ENCODE peak calls at places on chromosomes 6 and 20, in ten cellular contexts. D is Peyer's patch, F is heart left ventricle, N is prostate gland, B is A549, E is HCT116, C is sigmoid colon, U is NB4, K is tibial nerve, Z is IMR-90. W is an unnamed sample.

GRCh38 chr20:51738877-51739447 is 29.2 kb downstream of the ATP9A start:
- DNase-seq in D (no peak), F (no peak), N (no peak), B (peak), E (peak), C (no peak), U (no peak), K (no peak), Z (no peak), W (no peak)

GRCh38 chr6:8435093-8435844 is at the start of gene SLC35B3:
- DNase-seq in D (peak), F (peak), N (peak), B (peak), E (peak), C (peak), U (peak), K (peak), Z (peak), W (peak)

GRCh38 chr6:137692308-137692707 is 174.8 kb upstream of the TNFAIP3 start:
- DNase-seq in D (no peak), F (no peak), N (no peak), B (no peak), E (no peak), C (no peak), U (no peak), K (no peak), Z (no peak), W (no peak)

GRCh38 chr6:139371421-139372253 is 2.8 kb downstream of the CITED2 start:
- DNase-seq in D (no peak), F (no peak), N (no peak), B (no peak), E (no peak), C (no peak), U (no peak), K (no peak), Z (peak), W (no peak)

GRCh38 chr6:2851727-2852513 is 10.3 kb upstream of the SERPINB1 start:
- DNase-seq in D (peak), F (no peak), N (no peak), B (no peak), E (no peak), C (no peak), U (no peak), K (no peak), Z (no peak), W (no peak)

GRCh38 chr20:19540401-19540800 is 217.7 kb upstream of the RIN2 start:
- DNase-seq in D (no peak), F (no peak), N (no peak), B (no peak), E (no peak), C (no peak), U (no peak), K (peak), Z (no peak), W (no peak)

GRCh38 chr6:77930945-77931344 is 278.1 kb downstream of the MEI4 start:
- DNase-seq in D (no peak), F (no peak), N (no peak), B (no peak), E (no peak), C (no peak), U (no peak), K (no peak), Z (no peak), W (no peak)

GRCh38 chr6:165376100-165376499 is 66.7 kb upstream of the C6orf118 start:
- DNase-seq in D (no peak), F (no peak), N (no peak), B (no peak), E (no peak), C (no peak), U (no peak), K (no peak), Z (no peak), W (no peak)

GRCh38 chr20:34155864-34156263 is 43.8 kb upstream of the EIF2S2 start:
- DNase-seq in D (no peak), F (no peak), N (no peak), B (no peak), E (no peak), C (no peak), U (no peak), K (no peak), Z (no peak), W (no peak)

GRCh38 chr6:82144007-82144851 is 103.3 kb downstream of the IBTK start:
- DNase-seq in D (peak), F (peak), N (no peak), B (peak), E (peak), C (no peak), U (peak), K (no peak), Z (peak), W (peak)

GRCh38 chr20:41359541-41360011 is 7.0 kb downstream of the EMILIN3 start:
- DNase-seq in D (no peak), F (peak), N (peak), B (no peak), E (no peak), C (no peak), U (no peak), K (no peak), Z (no peak), W (no peak)

GRCh38 chr6:83221886-83222479 is 28.8 kb downstream of the RWDD2A start:
- DNase-seq in D (no peak), F (no peak), N (no peak), B (peak), E (peak), C (no peak), U (peak), K (no peak), Z (peak), W (no peak)

GRCh38 chr6:109449789-109450673 is 5.5 kb downstream of the MICAL1 start:
- DNase-seq in D (peak), F (no peak), N (no peak), B (no peak), E (no peak), C (no peak), U (no peak), K (no peak), Z (no peak), W (no peak)

GRCh38 chr6:170308761-170309160 is 2.2 kb downstream of the FAM120B start:
- DNase-seq in D (no peak), F (no peak), N (no peak), B (no peak), E (no peak), C (no peak), U (no peak), K (no peak), Z (no peak), W (no peak)

GRCh38 chr6:170311696-170312095 is 5.1 kb downstream of the FAM120B start:
- DNase-seq in D (no peak), F (no peak), N (no peak), B (no peak), E (no peak), C (no peak), U (no peak), K (no peak), Z (peak), W (no peak)

GRCh38 chr6:170307080-170307545 is 555 bp downstream of the FAM120B start:
- DNase-seq in D (no peak), F (no peak), N (no peak), B (no peak), E (no peak), C (no peak), U (no peak), K (no peak), Z (no peak), W (no peak)

GRCh38 chr6:170305772-170306323 is 710 bp upstream of the FAM120B start:
- DNase-seq in D (no peak), F (no peak), N (no peak), B (no peak), E (no peak), C (no peak), U (no peak), K (no peak), Z (no peak), W (no peak)

GRCh38 chr6:170306324-170307079 is at the start of gene FAM120B:
- DNase-seq in D (peak), F (peak), N (peak), B (peak), E (peak), C (peak), U (peak), K (peak), Z (peak), W (peak)
- TF ChIP-seq POLR2A in D (peak), F (peak), N (peak), B (peak), E (peak), C (peak), U (peak), K (peak), Z (peak), W (peak)

DNA sequence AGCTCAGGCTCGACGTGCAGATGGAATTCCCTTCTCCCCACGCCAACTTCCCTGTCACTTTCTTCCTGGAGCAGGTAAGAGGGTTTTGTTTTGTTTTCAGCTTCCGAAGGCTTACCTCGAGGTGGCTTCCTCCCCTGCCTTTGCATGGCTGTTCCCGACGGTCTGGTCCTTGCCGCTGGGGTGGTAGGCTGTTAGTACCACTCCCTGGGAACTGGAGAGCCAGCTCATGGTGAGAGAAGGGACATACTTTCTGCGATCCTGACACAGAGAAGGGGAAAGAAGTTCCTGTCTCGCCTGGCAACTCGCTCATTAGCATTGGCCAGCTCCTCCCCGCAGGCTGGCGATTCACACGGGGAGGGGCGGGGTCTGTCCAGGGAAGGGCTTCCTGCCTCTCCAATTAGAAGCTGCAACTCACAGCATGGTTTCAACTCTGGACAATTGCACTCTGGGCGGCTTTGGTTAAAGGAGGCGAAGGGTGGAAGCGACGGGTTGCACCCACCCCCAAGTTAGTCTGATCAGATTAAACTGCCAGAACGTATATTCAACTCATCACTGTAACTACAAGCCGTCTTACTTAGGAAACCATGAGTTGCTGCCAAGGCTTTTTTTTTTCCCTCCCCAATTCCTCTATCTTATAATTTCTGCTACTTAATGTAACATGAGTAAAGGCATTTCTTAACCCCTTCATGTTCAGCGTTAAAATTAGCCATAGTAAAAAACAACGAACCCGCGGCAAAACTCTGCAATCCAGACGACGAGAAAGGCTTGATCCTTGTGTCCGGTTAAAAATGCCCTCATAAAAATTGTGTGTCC is at the start of gene ARHGAP18:
- DNase-seq in D (peak), F (peak), N (peak), B (peak), E (peak), C (peak), U (peak), K (peak), Z (peak), W (peak)
- TF ChIP-seq POLR2A in D (peak), F (peak), N (peak), B (peak), E (no peak), C (peak), U (peak), K (peak), Z (peak), W (peak)

DNA sequence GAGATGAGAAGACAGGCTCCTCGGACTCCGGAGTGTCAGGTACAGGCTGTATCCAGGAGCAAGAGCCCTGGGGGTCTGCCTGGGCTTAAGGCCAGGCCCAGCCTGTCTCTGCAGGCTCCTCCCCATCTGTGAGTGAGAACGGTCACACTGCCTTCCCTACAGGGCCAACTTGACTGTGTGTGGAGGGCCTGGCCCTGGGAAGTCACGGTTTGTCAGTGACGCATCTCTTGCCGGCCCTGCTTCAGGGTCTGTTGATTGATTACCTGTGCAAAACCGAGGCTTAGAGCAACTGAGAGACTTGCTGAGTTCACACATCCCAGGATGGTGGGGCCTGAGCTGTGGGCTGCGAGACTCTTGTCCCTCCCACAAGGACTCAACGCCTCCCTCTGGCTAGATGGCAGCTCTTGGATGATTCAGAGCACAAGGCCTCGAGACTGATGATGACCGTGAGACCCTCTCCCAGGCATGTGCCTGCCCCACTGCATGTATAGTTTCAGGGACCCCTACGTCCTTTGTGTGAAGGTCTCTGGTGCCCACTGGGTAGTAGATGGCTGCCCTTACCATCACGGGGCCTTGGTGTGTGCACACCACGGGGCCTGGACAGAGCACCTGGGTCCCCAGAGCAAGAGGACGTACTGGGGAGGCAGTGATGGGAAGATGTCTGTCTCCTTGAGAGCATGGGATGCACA is 6.0 kb downstream of the RBM38 start:
- DNase-seq in D (no peak), F (peak), N (no peak), B (no peak), E (no peak), C (peak), U (peak), K (no peak), Z (no peak), W (no peak)
- TF ChIP-seq POLR2A in D (no peak), F (no peak), N (no peak), B (no peak), E (no peak), C (no peak), U (no peak), K (no peak), Z (no peak), W (no peak)

GRCh38 chr20:2102585-2103453 is 1.2 kb downstream of the STK35 start:
- DNase-seq in D (peak), F (peak), N (peak), B (peak), E (peak), C (peak), U (peak), K (peak), Z (peak), W (peak)
- TF ChIP-seq POLR2A in D (peak), F (no peak), N (peak), B (peak), E (no peak), C (peak), U (peak), K (peak), Z (peak), W (peak)

GRCh38 chr6:44192428-44193041 is 24.2 kb upstream of the MYMX start:
- DNase-seq in D (no peak), F (no peak), N (no peak), B (no peak), E (no peak), C (no peak), U (no peak), K (no peak), Z (no peak), W (peak)
- TF ChIP-seq POLR2A in D (no peak), F (no peak), N (no peak), B (no peak), E (no peak), C (no peak), U (no peak), K (no peak), Z (no peak), W (no peak)

GRCh38 chr6:33787954-33788693 is 806 bp downstream of the LEMD2 start:
- DNase-seq in D (peak), F (peak), N (peak), B (peak), E (peak), C (peak), U (peak), K (peak), Z (peak), W (peak)
- TF ChIP-seq POLR2A in D (peak), F (peak), N (peak), B (peak), E (peak), C (no peak), U (peak), K (peak), Z (peak), W (peak)

DNA sequence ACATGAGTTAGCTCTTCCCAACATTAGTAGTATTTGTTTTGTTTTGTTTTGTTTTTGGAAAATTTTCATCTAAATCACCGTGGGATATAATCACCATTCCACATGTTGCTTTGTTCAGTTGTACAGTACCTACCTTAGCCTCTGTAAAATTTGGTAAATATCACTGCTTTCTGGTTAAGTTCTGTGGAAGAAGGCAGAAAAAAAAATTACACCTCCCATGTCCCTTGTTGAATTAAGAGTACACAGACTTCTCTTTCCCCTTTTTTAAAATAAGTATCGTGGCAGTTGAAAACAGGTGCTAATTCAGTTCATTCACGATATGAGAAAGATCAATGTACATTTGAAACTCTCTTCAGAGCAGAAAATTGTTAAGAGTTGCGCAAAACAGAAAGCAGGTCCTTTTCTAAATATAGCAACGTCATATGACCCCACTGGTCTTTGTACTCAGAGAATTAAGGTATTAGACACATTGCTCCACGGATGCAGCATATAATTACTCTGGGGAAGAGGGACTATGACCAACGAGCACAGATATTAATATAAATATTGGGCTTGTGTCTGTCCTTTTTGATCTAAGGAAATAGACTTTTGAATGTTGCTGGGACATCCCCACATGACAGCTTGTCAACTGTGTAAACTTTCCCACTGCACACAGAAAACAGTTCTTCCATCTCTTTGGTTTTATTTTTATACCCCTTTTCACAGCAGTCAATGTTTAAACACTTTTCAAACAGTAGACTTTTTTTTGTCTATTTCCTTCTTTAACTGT is 58.6 kb upstream of the ZNF217 start:
- DNase-seq in D (no peak), F (no peak), N (no peak), B (peak), E (no peak), C (no peak), U (peak), K (no peak), Z (peak), W (no peak)
- TF ChIP-seq POLR2A in D (peak), F (no peak), N (no peak), B (no peak), E (no peak), C (no peak), U (no peak), K (no peak), Z (no peak), W (no peak)